ENCODE peak calls at places on chromosomes 5 and 9, in six cellular contexts. M is tibial artery, H is epithelial cell of esophagus, O is bronchial epithelial cell, X is AG09309, S is AG10803. E is an unnamed sample.

GRCh38 chr5:139822553-139823425 is 27.2 kb downstream of the PSD2 start:
- DNase-seq in X (no peak), S (no peak), H (no peak), O (no peak), M (no peak), E (no peak)

GRCh38 chr5:134503937-134504437 is 21.5 kb upstream of the JADE2 start:
- DNase-seq in M (no peak), H (peak; percentile 34), O (peak; percentile 40), S (peak; percentile 65), X (no peak), E (no peak)

GRCh38 chr9:86795861-86796497 is 151.3 kb downstream of the GAS1 start:
- DNase-seq in M (peak; percentile 71), S (peak; percentile 99), X (peak; percentile 87), O (no peak), H (peak; percentile 2), E (no peak)

GRCh38 chr5:84017704-84018240 is 297.1 kb upstream of the HAPLN1 start:
- DNase-seq in M (no peak), X (no peak), O (no peak), S (no peak), H (no peak), E (no peak)

GRCh38 chr5:102290004-102290403 is 6.1 kb downstream of the SLCO4C1 start:
- DNase-seq in O (no peak), S (no peak), H (no peak), M (no peak), X (no peak), E (no peak)

GRCh38 chr5:8908055-8908683 is 637.7 kb downstream of the SEMA5A start:
- DNase-seq in H (peak; percentile 51), S (no peak), X (no peak), O (peak; percentile 33), M (no peak), E (no peak)

GRCh38 chr5:156240414-156240813 is 86.5 kb upstream of the SGCD start:
- DNase-seq in M (no peak), H (no peak), O (no peak), S (no peak), X (no peak), E (no peak)

GRCh38 chr5:203246-203645 is 12.0 kb downstream of the LRRC14B start:
- DNase-seq in O (no peak), H (no peak), S (no peak), M (no peak), X (no peak), E (no peak)

GRCh38 chr5:171924493-171925122 is 81.8 kb downstream of the FBXW11 start:
- DNase-seq in X (no peak), H (no peak), O (no peak), S (no peak), M (no peak), E (no peak)

GRCh38 chr5:9716838-9717281 is 86.7 kb upstream of the TAS2R1 start:
- DNase-seq in X (peak; percentile 29), M (no peak), H (peak; percentile 71), S (peak; percentile 71), O (peak; percentile 75), E (no peak)

GRCh38 chr9:129624947-129625346 is 1.0 kb upstream of the NTMT1 start:
- DNase-seq in H (peak; percentile 87), S (no peak), M (no peak), X (no peak), O (peak; percentile 80), E (no peak)

GRCh38 chr5:78501411-78502338 is 141.3 kb downstream of the SCAMP1 start:
- DNase-seq in S (peak; percentile 69), H (peak; percentile 43), O (no peak), X (no peak), M (no peak), E (no peak)

GRCh38 chr9:77751341-77752091 is 103.4 kb upstream of the GNA14 start:
- DNase-seq in M (no peak), O (peak; percentile 51), S (peak; percentile 94), H (peak; percentile 50), X (peak; percentile 71), E (no peak)
- TF ChIP-seq CTCF in M (peak; percentile 39), O (peak; percentile 54), S (peak; percentile 61), H (peak; percentile 55), X (peak; percentile 40), E (peak; percentile 88)

DNA sequence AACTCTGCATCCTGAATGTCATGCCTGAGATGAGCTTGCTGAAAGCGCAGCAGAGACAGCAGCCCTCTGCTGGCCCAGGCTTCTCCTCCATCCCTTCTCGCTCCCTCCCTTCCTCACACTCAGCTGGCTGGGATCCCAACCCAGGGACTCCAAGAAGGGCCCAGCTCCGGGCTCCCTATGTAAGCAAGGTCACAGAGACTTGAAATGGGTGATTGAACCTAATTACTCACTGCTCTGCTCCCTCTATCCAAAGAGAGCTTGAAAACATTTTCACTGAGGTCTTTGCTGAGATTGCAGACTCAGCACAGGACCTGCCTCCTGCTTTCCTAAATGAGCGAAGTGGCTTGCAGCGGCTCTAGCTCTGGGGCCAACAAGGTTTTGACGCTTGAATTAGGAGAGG is 42.8 kb downstream of the RAPGEF1 start:
- DNase-seq in M (peak; percentile 43), X (no peak), O (no peak), S (no peak), H (no peak), E (no peak)
- TF ChIP-seq CTCF in M (peak; percentile 25), X (no peak), O (no peak), S (no peak), H (no peak), E (peak; percentile 38)

GRCh38 chr9:137444106-137444790 is 3.1 kb upstream of the ENTPD8 start:
- DNase-seq in X (no peak), S (no peak), M (no peak), H (no peak), O (no peak), E (peak; percentile 14)
- TF ChIP-seq CTCF in X (no peak), S (no peak), M (no peak), H (no peak), O (no peak), E (no peak)

GRCh38 chr5:157767674-157768073 is 24.2 kb downstream of the LSM11 start:
- DNase-seq in M (no peak), X (no peak), O (no peak), H (no peak), S (no peak), E (no peak)
- TF ChIP-seq CTCF in M (no peak), X (no peak), O (no peak), H (no peak), S (no peak), E (no peak)

E was measured in chondrocyte.